ENCODE peak calls at places on chromosomes 4 and X, in six cellular contexts. A is neuronal stem cell, M is IMR-90, Z is H1, I is mesenchymal stem cell, E is trophoblast cell. W is an unnamed sample.
A peak's percentile ranks its signal among the peaks of the same experiment; 100 is the strongest.

GRCh38 chrX:70009049-70009448 is 40.7 kb downstream of the AWAT2 start:
- DNase-seq in A (no peak), M (no peak), Z (no peak), I (no peak), E (no peak), W (no peak)

GRCh38 chr4:7168106-7168505 is 24.2 kb upstream of the SORCS2 start:
- DNase-seq in A (no peak), M (no peak), Z (no peak), I (no peak), E (no peak), W (no peak)

GRCh38 chr4:139777757-139778156 is 112.1 kb downstream of the MGST2 start:
- DNase-seq in A (no peak), M (no peak), Z (no peak), I (no peak), E (no peak), W (no peak)

GRCh38 chrX:139739138-139739537 is 31.2 kb upstream of the MCF2 start:
- DNase-seq in A (no peak), M (peak; percentile 49), Z (no peak), I (peak; percentile 55), E (no peak), W (no peak)

GRCh38 chrX:110284159-110284558 is 33.7 kb downstream of the AMMECR1 start:
- DNase-seq in A (no peak), M (peak; percentile 88), Z (no peak), I (peak; percentile 89), E (peak; percentile 33), W (peak; percentile 56)

GRCh38 chrX:38435130-38435529 is 82.7 kb downstream of the OTC start:
- DNase-seq in A (no peak), M (no peak), Z (no peak), I (no peak), E (no peak), W (no peak)

GRCh38 chr4:1344696-1345095 is 2.3 kb upstream of the UVSSA start:
- DNase-seq in A (no peak), M (peak; percentile 8), Z (no peak), I (no peak), E (no peak), W (no peak)

GRCh38 chr4:186813377-186814068 is 89.9 kb upstream of the FAT1 start:
- DNase-seq in A (no peak), M (no peak), Z (no peak), I (no peak), E (no peak), W (no peak)

GRCh38 chr4:136935305-136935704 is 597.0 kb downstream of the PCDH18 start:
- DNase-seq in A (no peak), M (no peak), Z (no peak), I (no peak), E (no peak), W (no peak)

GRCh38 chrX:38806875-38807601 is 5.8 kb downstream of the MID1IP1 start:
- DNase-seq in A (no peak), M (no peak), Z (no peak), I (peak; percentile 5), E (no peak), W (peak; percentile 36)

GRCh38 chrX:5617666-5618065 is 611.0 kb downstream of the NLGN4X start:
- DNase-seq in A (no peak), M (no peak), Z (no peak), I (no peak), E (no peak), W (no peak)

GRCh38 chr4:84582988-84583870 is at the start of gene CDS1:
- DNase-seq in A (no peak), M (no peak), Z (peak; percentile 75), I (peak; percentile 3), E (peak; percentile 33), W (peak; percentile 76)

GRCh38 chr4:152903658-152904057 is 32.5 kb upstream of the FHDC1 start:
- DNase-seq in A (no peak), M (no peak), Z (no peak), I (no peak), E (no peak), W (no peak)

GRCh38 chr4:57426779-57427395 is 316.7 kb upstream of the IGFBP7 start:
- DNase-seq in A (peak; percentile 67), M (peak; percentile 66), Z (peak; percentile 81), I (peak; percentile 69), E (peak; percentile 73), W (peak; percentile 90)

GRCh38 chr4:151717271-151717670 is 43.5 kb downstream of the GATB start:
- DNase-seq in A (peak; percentile 39), M (no peak), Z (no peak), I (no peak), E (no peak), W (no peak)

GRCh38 chrX:11786862-11787261 is 28.8 kb downstream of the MSL3 start:
- DNase-seq in A (no peak), M (peak; percentile 4), Z (no peak), I (peak; percentile 38), E (no peak), W (no peak)

GRCh38 chr4:171162478-171162877 is 650.7 kb upstream of the GALNTL6 start:
- DNase-seq in A (no peak), M (no peak), Z (no peak), I (no peak), E (no peak), W (no peak)

GRCh38 chrX:31609130-31609529 is 537.3 kb upstream of the FTHL17 start:
- DNase-seq in A (no peak), M (peak; percentile 91), Z (no peak), I (peak; percentile 86), E (peak; percentile 18), W (no peak)

GRCh38 chrX:1807301-1807731 is 192.5 kb downstream of the ASMT start:
- DNase-seq in A (peak; percentile 47), M (peak; percentile 2), Z (peak; percentile 63), I (no peak), E (no peak), W (peak; percentile 84)

GRCh38 chrX:112819013-112819635 is 21.5 kb downstream of the AMOT start:
- DNase-seq in A (no peak), M (peak; percentile 89), Z (no peak), I (peak; percentile 80), E (no peak), W (no peak)

GRCh38 chr4:8101796-8102355 is 56.7 kb downstream of the ABLIM2 start:
- DNase-seq in A (no peak), M (no peak), Z (no peak), I (no peak), E (no peak), W (no peak)

GRCh38 chr4:138609943-138610350 is 367.8 kb upstream of the SLC7A11 start:
- DNase-seq in A (no peak), M (peak; percentile 81), Z (no peak), I (peak; percentile 74), E (no peak), W (no peak)

GRCh38 chrX:69618803-69619202 is 2.9 kb downstream of the EDA start:
- DNase-seq in A (no peak), M (peak; percentile 2), Z (no peak), I (peak; percentile 3), E (no peak), W (peak; percentile 14)

GRCh38 chr4:153514001-153514526 is 47.9 kb downstream of the TMEM131L start:
- DNase-seq in A (no peak), M (peak; percentile 66), Z (no peak), I (peak; percentile 41), E (no peak), W (no peak)

GRCh38 chrX:145735036-145735435 is 82.6 kb upstream of the SLITRK2 start:
- DNase-seq in A (no peak), M (no peak), Z (no peak), I (no peak), E (no peak), W (no peak)

GRCh38 chr4:104912518-104912917 is 234.2 kb upstream of the TET2 start:
- DNase-seq in A (no peak), M (no peak), Z (no peak), I (no peak), E (no peak), W (no peak)

DNA sequence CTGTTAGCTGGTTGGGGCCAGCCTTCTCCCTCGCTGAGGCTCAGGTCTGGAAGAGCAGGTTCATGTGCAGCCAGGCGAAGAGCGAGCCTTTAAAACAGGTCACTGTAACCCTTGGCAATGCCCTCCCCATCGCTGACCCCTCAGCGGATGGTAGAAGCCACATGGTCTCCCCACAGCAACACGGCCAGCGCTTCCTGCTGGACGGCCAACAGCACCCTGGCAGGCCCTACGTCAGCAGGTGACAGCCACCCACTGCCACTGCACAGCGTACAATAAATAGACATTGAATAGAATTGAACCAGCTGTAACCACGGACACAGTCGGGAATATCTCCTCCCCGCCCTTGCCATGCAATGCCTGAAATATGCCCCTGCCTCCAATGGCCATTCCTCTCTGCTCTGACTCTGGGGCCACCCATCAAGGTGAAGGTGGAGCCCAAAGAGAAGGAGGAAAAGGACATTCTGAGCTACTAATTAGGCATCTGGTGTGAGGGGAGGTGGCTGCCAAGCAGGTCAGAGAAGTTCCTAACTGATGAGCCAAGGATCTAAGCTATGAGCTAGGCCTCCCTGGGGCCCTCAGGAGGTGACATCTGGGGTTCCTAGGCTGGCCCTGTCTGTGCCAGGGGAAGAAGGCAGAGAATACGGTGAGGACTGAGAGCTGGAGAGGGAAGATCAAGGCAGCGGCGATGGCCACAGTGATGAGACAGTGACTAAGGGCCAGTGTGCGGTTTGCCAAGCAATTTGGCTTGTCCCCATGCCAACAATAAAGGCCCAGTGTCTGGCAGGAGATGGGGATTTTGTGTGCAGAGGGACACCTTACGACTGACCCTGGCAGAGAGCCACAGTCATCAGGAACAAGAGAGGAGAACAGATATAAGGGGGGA is 202.3 kb downstream of the BCOR start:
- DNase-seq in A (no peak), M (no peak), Z (no peak), I (no peak), E (peak; percentile 25), W (no peak)
- H3K4me3 ChIP-seq in A (no peak overlapping the region), M (no peak overlapping the region), Z (no peak overlapping the region), I (no peak overlapping the region), E (no peak overlapping the region), W (no peak overlapping the region)

DNA sequence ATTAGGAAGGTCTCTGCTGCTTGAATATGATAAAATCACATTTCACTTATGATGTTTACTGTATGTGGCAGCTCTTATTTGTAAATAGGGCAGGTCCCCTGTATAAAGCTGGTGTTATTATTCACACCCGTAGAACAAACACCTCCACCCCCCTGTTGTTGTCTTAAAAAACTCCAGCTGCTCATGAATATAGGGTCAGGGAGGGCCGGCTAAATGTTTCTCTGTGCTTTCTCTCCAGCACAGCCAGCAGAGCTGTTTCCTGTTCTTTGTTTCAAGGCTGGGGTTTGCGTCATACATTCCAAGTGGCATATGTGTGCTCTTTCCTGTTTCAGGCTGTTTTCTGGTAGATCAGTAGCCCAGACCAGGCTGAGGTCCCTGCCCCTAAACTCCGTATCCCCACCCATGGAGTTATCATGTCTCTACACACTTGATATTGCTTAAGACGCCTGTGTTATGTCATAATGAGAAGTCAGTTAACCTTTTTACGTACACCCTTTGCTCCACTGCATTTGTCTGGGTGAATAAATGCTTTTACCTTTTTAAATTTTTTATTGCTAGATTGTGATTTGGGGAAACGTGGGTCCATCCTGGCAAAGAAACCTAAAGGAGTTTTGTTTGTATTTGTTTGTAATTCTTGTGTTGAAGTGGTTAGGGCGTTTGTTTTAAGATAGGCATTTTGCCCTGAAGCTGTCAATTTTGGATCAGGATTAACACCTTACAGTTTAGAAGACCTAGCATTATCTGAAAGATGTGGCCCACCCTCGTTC is 3.2 kb downstream of the KLF3 start:
- DNase-seq in A (peak; percentile 85), M (peak; percentile 99), Z (peak; percentile 59), I (peak; percentile 99), E (peak; percentile 88), W (peak; percentile 99)
- H3K4ac ChIP-seq in A (no peak overlapping the region), M (peak overlapping the region; percentile 92), Z (peak overlapping the region; percentile 12), I (no peak overlapping the region), E (no peak overlapping the region), W (no peak overlapping the region)

GRCh38 chr4:118991686-118992085 is 103.0 kb downstream of the SYNPO2 start:
- DNase-seq in A (no peak), M (no peak), Z (no peak), I (no peak), E (no peak), W (peak; percentile 41)
- H3K4me1 ChIP-seq in A (no peaks in the 10 kb centered on the region), M (peaks cover 25% of the 10 kb centered on the region), Z (no peaks in the 10 kb centered on the region), I (peaks cover 1% of the 10 kb centered on the region), E (no peaks in the 10 kb centered on the region), W (no peaks in the 10 kb centered on the region)

GRCh38 chr4:74397748-74398426 is 32.9 kb downstream of the EREG start:
- DNase-seq in A (no peak), M (peak; percentile 4), Z (no peak), I (no peak), E (no peak), W (no peak)
- H3K4me3 ChIP-seq in A (no peak overlapping the region), M (no peak overlapping the region), Z (no peak overlapping the region), I (peak overlapping the region; percentile 59), E (no peak overlapping the region), W (no peak overlapping the region)